ENCODE peak calls at places on chromosomes 3 and 15, in ten cellular contexts. G is body of pancreas, Y is transverse colon, S is GM12892, N is heart left ventricle, L is IMR-90, O is A549, V is adrenal gland, U is K562, E is testis. J is an unnamed sample.

GRCh38 chr3:40617084-40617483 is 92.3 kb downstream of the ZNF621 start:
- DNase-seq in G (no peak), N (no peak), Y (no peak), O (no peak), E (no peak), V (no peak), L (no peak), S (no peak), U (no peak), J (no peak)

GRCh38 chr15:49137861-49138260 is 17.5 kb downstream of the COPS2 start:
- DNase-seq in E (no peak), G (no peak), S (no peak), Y (no peak), U (no peak), L (peak; percentile 61), N (no peak), O (no peak), V (no peak), J (no peak)

GRCh38 chr3:155138677-155139076 is 58.6 kb downstream of the MME start:
- DNase-seq in O (no peak), N (no peak), G (no peak), V (no peak), Y (no peak), U (no peak), S (no peak), E (no peak), L (no peak), J (no peak)

GRCh38 chr3:15102833-15103232 is 3.9 kb upstream of the RBSN start:
- DNase-seq in L (no peak), E (no peak), O (no peak), U (no peak), S (no peak), Y (no peak), N (no peak), V (no peak), G (no peak), J (no peak)

GRCh38 chr3:40309925-40310635 is 573 bp downstream of the EIF1B start:
- DNase-seq in O (no peak), L (peak; percentile 41), E (peak; percentile 61), S (peak; percentile 28), U (peak; percentile 51), Y (peak; percentile 40), V (peak; percentile 81), G (peak; percentile 46), N (peak; percentile 71), J (peak; percentile 88)

GRCh38 chr3:157436583-157437300 is at the start of gene PTX3:
- DNase-seq in U (peak; percentile 11), G (peak; percentile 56), Y (no peak), N (no peak), V (no peak), O (no peak), L (peak; percentile 94), E (peak; percentile 18), S (no peak), J (peak; percentile 28)

GRCh38 chr3:11569156-11569741 is 74.5 kb downstream of the VGLL4 start:
- DNase-seq in E (no peak), N (no peak), G (no peak), U (no peak), O (no peak), V (no peak), L (no peak), Y (no peak), S (no peak), J (no peak)

GRCh38 chr3:134956395-134956794 is 161.3 kb downstream of the EPHB1 start:
- DNase-seq in N (no peak), V (no peak), S (no peak), L (no peak), G (no peak), U (no peak), E (no peak), Y (no peak), O (no peak), J (no peak)

GRCh38 chr3:129441215-129441614 is 1.2 kb downstream of the IFT122 start:
- DNase-seq in L (no peak), O (no peak), E (no peak), G (no peak), V (no peak), S (no peak), U (peak; percentile 21), Y (no peak), N (no peak), J (no peak)

GRCh38 chr3:148379763-148380162 is 317.9 kb upstream of the AGTR1 start:
- DNase-seq in O (peak; percentile 19), N (no peak), V (no peak), E (no peak), L (peak; percentile 69), S (no peak), Y (no peak), U (no peak), G (peak; percentile 26), J (no peak)

GRCh38 chr3:8563146-8563545 is 61.5 kb downstream of the LMCD1 start:
- DNase-seq in N (no peak), O (no peak), G (no peak), S (no peak), U (no peak), V (no peak), E (no peak), Y (no peak), L (no peak), J (no peak)

GRCh38 chr3:134590766-134591165 is 60.1 kb downstream of the KY start:
- DNase-seq in S (no peak), E (no peak), O (no peak), G (no peak), Y (no peak), L (no peak), U (no peak), N (no peak), V (no peak), J (no peak)

GRCh38 chr3:35867782-35868181 is 228.5 kb downstream of the ARPP21 start:
- DNase-seq in G (no peak), L (no peak), V (no peak), Y (no peak), N (no peak), U (no peak), S (no peak), E (no peak), O (no peak), J (no peak)

GRCh38 chr3:64272271-64272670 is 47.0 kb upstream of the PRICKLE2 start:
- DNase-seq in Y (no peak), U (no peak), N (no peak), O (no peak), L (no peak), S (no peak), E (no peak), G (no peak), V (no peak), J (no peak)

DNA sequence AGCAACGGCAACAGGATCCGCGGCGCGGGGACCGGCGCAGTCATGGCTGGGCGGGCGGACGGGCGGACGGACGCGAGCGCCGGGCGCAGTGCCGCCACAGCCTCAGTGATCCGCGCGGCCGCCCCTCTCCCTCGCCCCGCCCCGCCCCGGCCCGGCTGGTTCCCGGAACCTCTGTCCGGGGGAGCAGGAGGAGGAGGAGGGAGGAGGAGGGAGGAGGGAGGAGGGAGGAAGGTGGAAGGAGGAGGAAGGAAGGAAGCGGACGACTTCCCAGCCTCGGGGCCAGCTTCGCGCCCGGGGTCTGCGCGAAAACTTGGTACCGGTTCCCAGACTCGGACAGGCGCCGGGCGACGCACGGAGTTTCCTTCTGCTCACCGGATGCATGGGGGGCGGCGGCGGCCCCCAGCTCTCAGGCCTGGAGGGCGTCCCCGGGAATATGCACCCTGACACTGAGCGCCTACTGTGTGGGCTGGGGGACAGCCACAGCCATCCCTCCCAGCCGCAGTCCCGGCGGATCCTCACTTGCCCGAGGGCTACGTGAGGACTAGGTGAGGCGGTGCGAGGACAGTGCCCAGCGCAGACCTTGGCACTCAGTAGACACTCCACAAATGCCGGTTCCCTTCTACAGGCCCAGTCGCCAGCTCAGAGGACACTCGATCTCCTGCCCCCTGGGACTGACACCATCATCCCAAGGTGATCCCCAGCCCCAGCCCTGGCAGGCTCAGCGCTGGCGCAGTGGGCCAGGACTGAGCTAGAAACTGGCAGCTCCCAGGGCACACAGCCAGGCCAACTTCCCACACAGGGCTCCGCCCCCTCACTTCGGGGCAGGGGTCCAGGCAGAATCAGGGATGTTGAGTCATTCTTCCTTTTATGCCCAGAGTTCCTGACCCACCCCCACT is at the start of gene SHISA5:
- DNase-seq in E (peak; percentile 67), S (peak; percentile 69), U (peak; percentile 62), O (no peak), G (peak; percentile 74), N (peak; percentile 92), L (peak; percentile 58), V (peak; percentile 88), Y (peak; percentile 78), J (peak; percentile 84)
- TF ChIP-seq POLR2A in E (no peak), S (no peak), U (no peak), O (peak; percentile 56), G (peak; percentile 18), N (no peak), L (no peak), V (no peak), Y (no peak), J (peak; percentile 54)

GRCh38 chr15:90883971-90884718 is at the start of gene FES:
- DNase-seq in N (peak; percentile 91), V (peak; percentile 74), G (peak; percentile 59), E (no peak), L (peak; percentile 46), Y (peak; percentile 64), O (no peak), U (no peak), S (no peak), J (peak; percentile 77)
- TF ChIP-seq POLR2A in N (no peak), V (peak; percentile 39), G (peak; percentile 32), E (no peak), L (no peak), Y (peak; percentile 51), O (no peak), U (no peak), S (no peak), J (peak; percentile 28)

DNA sequence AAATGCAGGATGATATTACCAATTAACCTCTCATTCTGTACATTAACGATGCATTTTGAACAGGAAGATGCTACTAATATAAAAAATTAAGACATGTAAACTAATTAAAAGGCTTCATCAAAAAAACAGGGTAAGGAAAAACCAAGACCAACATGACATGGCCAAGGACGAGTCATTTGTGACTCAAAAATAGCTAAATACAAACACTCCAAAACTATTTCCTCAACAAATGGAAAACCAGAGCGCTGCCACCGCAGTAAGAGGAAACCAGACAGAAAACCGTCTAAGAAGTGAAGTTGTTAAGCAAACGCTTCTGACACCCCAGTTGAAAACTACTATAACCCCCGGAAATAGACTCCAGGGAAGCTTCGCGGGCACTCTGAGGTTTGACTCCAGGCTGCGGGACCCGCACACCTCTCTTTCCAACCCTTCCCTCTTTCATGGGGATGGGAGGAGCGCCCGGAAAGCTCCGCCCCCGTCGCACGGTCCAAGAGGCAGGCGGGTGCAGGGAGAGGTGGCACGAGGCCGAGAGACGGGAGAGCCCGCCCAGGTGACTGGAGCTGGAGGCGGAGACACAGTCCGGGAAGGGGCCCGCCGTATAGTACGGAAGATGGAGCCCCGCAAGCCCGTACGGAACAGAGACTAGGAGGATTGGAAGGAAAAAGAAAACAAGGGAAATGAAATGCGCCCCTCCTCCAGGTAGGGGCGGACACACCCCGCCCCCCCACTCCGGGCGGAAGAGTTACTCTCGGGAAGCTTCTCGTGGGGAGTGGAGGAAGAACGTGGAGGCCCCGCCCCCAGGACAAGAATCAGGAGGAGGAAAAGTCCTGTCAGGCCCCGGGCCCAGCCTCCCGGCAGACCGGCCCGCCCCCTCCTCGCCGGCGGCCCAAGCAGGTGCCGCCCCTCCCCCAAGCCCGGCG is 684 bp downstream of the DCAF1 start:
- DNase-seq in L (peak; percentile 89), O (peak; percentile 69), N (peak; percentile 95), S (peak; percentile 69), Y (peak; percentile 96), V (peak; percentile 97), E (peak; percentile 97), G (peak; percentile 96), U (peak; percentile 92), J (peak; percentile 96)
- TF ChIP-seq POLR2A in L (peak; percentile 55), O (no peak), N (no peak), S (peak; percentile 41), Y (peak; percentile 79), V (peak; percentile 71), E (no peak), G (no peak), U (peak; percentile 73), J (peak; percentile 65)

GRCh38 chr3:52299815-52300611 is 12.4 kb downstream of the GLYCTK start:
- DNase-seq in L (peak; percentile 34), O (no peak), G (peak; percentile 87), N (peak; percentile 67), Y (no peak), U (peak; percentile 94), S (no peak), V (peak; percentile 93), E (peak; percentile 96), J (peak; percentile 86)
- TF ChIP-seq POLR2A in L (no peak), O (no peak), G (no peak), N (no peak), Y (no peak), U (no peak), S (no peak), V (no peak), E (no peak), J (no peak)